ENCODE peak calls at places on chromosomes 6 and 20, in ten cellular contexts. U is fibroblast of lung, L is neural progenitor cell, B is H1, V is PC-3, W is K562, O is GM23338, Q is mammary epithelial cell, R is PC-9, X is HCT116. G is an unnamed sample.

GRCh38 chr6:87730310-87730709 is 28.3 kb upstream of the AKIRIN2 start:
- DNase-seq in U (peak; percentile 53), W (no peak), Q (peak; percentile 93), L (no peak), O (no peak), B (no peak), V (peak; percentile 80), X (no peak), R (no peak), G (no peak)

GRCh38 chr20:17281478-17281877 is 54.6 kb downstream of the PCSK2 start:
- DNase-seq in O (peak; percentile 89), B (no peak), X (peak; percentile 3), L (peak; percentile 74), V (peak; percentile 62), U (peak; percentile 1), R (no peak), W (peak; percentile 4), Q (peak; percentile 18), G (no peak)

GRCh38 chr6:75882734-75883133 is 133.7 kb downstream of the MYO6 start:
- DNase-seq in R (peak; percentile 43), U (peak; percentile 59), V (peak; percentile 76), O (no peak), W (no peak), Q (peak; percentile 74), L (no peak), X (no peak), B (no peak), G (no peak)

GRCh38 chr6:111551521-111552231 is 54.0 kb downstream of the TRAF3IP2 start:
- DNase-seq in L (no peak), W (peak; percentile 15), R (peak; percentile 69), V (peak; percentile 14), B (no peak), U (peak; percentile 64), Q (no peak), X (no peak), O (no peak), G (peak; percentile 76)

GRCh38 chr6:31480574-31480973 is 17.4 kb upstream of the MICB start:
- DNase-seq in R (no peak), O (no peak), V (no peak), U (no peak), B (no peak), W (no peak), X (no peak), L (no peak), Q (no peak), G (no peak)

GRCh38 chr6:157486632-157487031 is 105.6 kb downstream of the ZDHHC14 start:
- DNase-seq in R (no peak), U (no peak), Q (no peak), X (no peak), O (no peak), V (no peak), W (no peak), B (no peak), L (no peak), G (no peak)

GRCh38 chr6:44257007-44257752 is at the start of gene SLC35B2:
- DNase-seq in V (peak; percentile 72), R (peak; percentile 59), X (no peak), B (no peak), L (peak; percentile 93), Q (peak; percentile 65), U (peak; percentile 81), O (peak; percentile 83), W (peak; percentile 94), G (peak; percentile 76)

GRCh38 chr6:101230866-101231265 is 162.6 kb upstream of the GRIK2 start:
- DNase-seq in O (no peak), X (no peak), V (no peak), B (no peak), R (no peak), W (no peak), L (no peak), Q (no peak), U (no peak), G (no peak)

GRCh38 chr6:107114872-107115694 is at the start of gene BEND3:
- DNase-seq in Q (peak; percentile 32), X (no peak), V (peak; percentile 5), B (no peak), W (peak; percentile 70), L (peak; percentile 81), O (peak; percentile 69), U (no peak), R (no peak), G (no peak)

GRCh38 chr6:27144740-27145079 is 102.8 kb upstream of the PRSS16 start:
- DNase-seq in W (no peak), O (no peak), L (peak; percentile 22), Q (peak; percentile 9), U (no peak), R (no peak), X (no peak), B (no peak), V (no peak), G (no peak)

GRCh38 chr6:84547341-84547794 is 217.0 kb downstream of the TBX18 start:
- DNase-seq in U (peak; percentile 71), V (no peak), Q (no peak), R (no peak), X (no peak), B (no peak), O (no peak), W (peak; percentile 33), L (no peak), G (no peak)

GRCh38 chr6:34768148-34768547 is 10.8 kb downstream of the SNRPC start:
- DNase-seq in W (no peak), Q (no peak), X (no peak), U (no peak), R (no peak), L (no peak), O (no peak), V (no peak), B (no peak), G (no peak)

GRCh38 chr6:156955494-156956183 is 178.5 kb downstream of the ARID1B start:
- DNase-seq in B (no peak), X (no peak), U (no peak), V (no peak), W (no peak), L (no peak), O (no peak), R (no peak), Q (peak; percentile 32), G (peak; percentile 41)

GRCh38 chr20:63979549-63980316 is at the start of gene SAMD10:
- DNase-seq in X (no peak), O (peak; percentile 66), R (peak; percentile 49), W (peak; percentile 67), V (peak; percentile 54), Q (no peak), L (peak; percentile 84), B (no peak), U (peak; percentile 47), G (peak; percentile 35)

GRCh38 chr20:13984211-13984610 is 6.2 kb downstream of the SEL1L2 start:
- DNase-seq in X (no peak), B (no peak), V (peak; percentile 90), L (no peak), U (no peak), Q (peak; percentile 11), R (peak; percentile 73), W (no peak), O (no peak), G (no peak)

DNA sequence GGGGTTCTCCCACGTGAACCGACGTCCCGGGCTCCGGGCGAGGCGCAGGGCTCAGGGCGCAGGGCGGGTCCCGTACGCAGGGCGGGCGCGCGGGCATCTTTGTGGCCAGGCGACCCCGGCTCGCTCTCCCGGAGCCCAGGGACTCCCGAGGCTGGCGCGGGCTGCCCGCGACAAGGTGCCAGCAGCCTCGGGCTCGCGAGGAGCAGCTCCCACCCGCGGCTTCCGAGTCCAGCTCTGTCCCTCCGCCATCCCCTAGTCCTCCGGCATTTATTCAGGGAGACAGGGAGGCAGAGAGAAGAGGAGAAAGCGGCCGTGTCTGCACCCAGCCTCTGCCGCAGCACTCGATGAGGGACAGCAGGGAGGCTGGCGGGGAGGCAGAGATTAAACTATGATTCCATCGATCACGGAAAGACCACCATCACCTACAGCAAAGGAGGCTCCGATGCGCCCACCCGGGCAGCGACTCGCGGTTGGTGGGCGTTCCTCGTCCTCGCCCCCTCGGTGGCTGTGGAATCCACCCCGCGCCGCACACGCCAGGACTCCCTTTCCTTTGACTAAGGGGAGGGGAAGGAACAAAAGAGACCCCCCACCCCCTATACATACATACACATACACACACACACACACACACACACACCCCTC is 1.1 kb downstream of the RGS17 start:
- DNase-seq in R (no peak), W (no peak), B (no peak), V (no peak), L (peak; percentile 52), Q (peak; percentile 34), X (no peak), O (peak; percentile 38), U (peak; percentile 35), G (peak; percentile 13)
- H3K4me2 ChIP-seq in R (peak overlapping the region; percentile 83), W (no peak overlapping the region), B (peak overlapping the region; percentile 91), V (peak overlapping the region; percentile 97), L (peak overlapping the region; percentile 99), Q (peak overlapping the region; percentile 97), X (peak overlapping the region; percentile 74), O (peak overlapping the region; percentile 95), U (peak overlapping the region; percentile 89), G (peak overlapping the region; percentile 100)

GRCh38 chr20:24842591-24843442 is 106.3 kb upstream of the CST7 start:
- DNase-seq in W (no peak), O (no peak), B (no peak), V (no peak), L (no peak), X (no peak), R (no peak), U (no peak), Q (no peak), G (no peak)
- TF ChIP-seq EZH2 in W (no peak), O (no peak), B (no peak), V (no peak), L (no peak), X (no peak), R (no peak), U (no peak), Q (no peak), G (no peak)

GRCh38 chr6:138973481-138974140 is 14.4 kb downstream of the REPS1 start:
- DNase-seq in O (no peak), R (no peak), W (no peak), V (peak; percentile 64), Q (no peak), L (no peak), U (peak; percentile 74), B (no peak), X (no peak), G (peak; percentile 56)
- H3K4me2 ChIP-seq in O (no peak overlapping the region), R (peak overlapping the region; percentile 38), W (no peak overlapping the region), V (peak overlapping the region; percentile 85), Q (no peak overlapping the region), L (no peak overlapping the region), U (no peak overlapping the region), B (no peak overlapping the region), X (peak overlapping the region; percentile 44), G (peak overlapping the region; percentile 87)

DNA sequence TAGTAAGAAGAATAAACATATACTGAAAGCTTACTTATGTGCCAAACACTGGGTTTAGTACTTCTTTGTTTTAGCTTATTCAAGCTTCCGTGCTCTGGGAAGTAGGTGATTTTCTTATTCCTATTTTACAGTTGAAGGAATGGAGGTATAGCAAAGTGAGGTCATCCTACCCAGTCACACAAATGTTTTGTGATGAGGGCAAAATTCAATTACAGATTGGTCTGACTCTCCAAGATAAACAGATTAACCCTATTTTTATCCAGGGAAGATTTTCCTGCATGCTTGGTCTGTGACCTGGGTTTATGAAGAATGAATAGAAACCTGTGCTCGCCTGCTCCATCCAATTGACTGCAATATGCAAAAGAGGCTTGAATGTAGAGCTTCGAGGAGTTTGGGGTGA is 310.0 kb downstream of the ZNF217 start:
- DNase-seq in W (no peak), B (no peak), R (no peak), O (no peak), V (no peak), U (no peak), Q (no peak), L (no peak), X (no peak), G (no peak)
- TF ChIP-seq EZH2 in W (no peak), B (no peak), R (no peak), O (no peak), V (no peak), U (no peak), Q (no peak), L (no peak), X (no peak), G (no peak)

G was measured in endothelial cell of umbilical vein.